ENCODE peak calls at places on chromosomes 1 and 21, in ten cellular contexts. L is OCI-LY7; O is stimulated activated CD4-positive, alpha-beta T cell treated with anti-CD3 and anti-CD28 coated beads, Interleukin-1b, Interleukin-23, amount 100 ng/mL, for 1 hour; W is retina; N is left ventricle myocardium inferior; F is H54; B is C1 segment of cervical spinal cord; D is stimulated activated CD8-positive, alpha-beta memory T cell treated with anti-CD3 and anti-CD28 coated beads, Interleukin-15, amount 100 ng/mL, for 1 hour; Z is NCI-H774; R is astrocyte of the hippocampus. H is an unnamed sample.
A peak's percentile ranks its signal among the peaks of the same experiment; 100 is the strongest.

GRCh38 chr1:39317910-39318633 is 113.6 kb downstream of the MACF1 start:
- DNase-seq in L (no peak), O (no peak), W (no peak), N (no peak), F (no peak), B (no peak), D (no peak), Z (no peak), R (peak; percentile 16), H (no peak)

GRCh38 chr1:54996869-54997710 is 1.6 kb upstream of the BSND start:
- DNase-seq in L (no peak), O (no peak), W (peak; percentile 35), N (no peak), F (no peak), B (no peak), D (no peak), Z (no peak), R (peak; percentile 56), H (no peak)

GRCh38 chr1:35210306-35211112 is 17.6 kb upstream of the SFPQ start:
- DNase-seq in L (no peak), O (no peak), W (peak; percentile 67), N (no peak), F (no peak), B (no peak), D (no peak), Z (no peak), R (peak; percentile 27), H (no peak)

GRCh38 chr1:74729741-74730478 is 2.9 kb downstream of the CRYZ start:
- DNase-seq in L (no peak), O (no peak), W (no peak), N (no peak), F (peak; percentile 7), B (no peak), D (no peak), Z (no peak), R (peak; percentile 8), H (peak; percentile 22)

GRCh38 chr1:53525595-53525994 is 66.4 kb downstream of the DMRTB1 start:
- DNase-seq in L (no peak), O (no peak), W (no peak), N (no peak), F (no peak), B (no peak), D (no peak), Z (no peak), R (no peak), H (no peak)

GRCh38 chr21:33258475-33258874 is 7.7 kb upstream of the IL10RB start:
- DNase-seq in L (no peak), O (no peak), W (no peak), N (no peak), F (no peak), B (no peak), D (no peak), Z (no peak), R (no peak), H (no peak)

GRCh38 chr21:32687946-32688345 is 39.9 kb downstream of the SYNJ1 start:
- DNase-seq in L (peak; percentile 11), O (no peak), W (no peak), N (no peak), F (no peak), B (no peak), D (no peak), Z (no peak), R (no peak), H (no peak)

GRCh38 chr1:200753650-200754198 is 15.0 kb downstream of the CAMSAP2 start:
- DNase-seq in L (no peak), O (no peak), W (no peak), N (no peak), F (no peak), B (no peak), D (no peak), Z (no peak), R (no peak), H (no peak)

GRCh38 chr1:74415935-74416334 is 96.5 kb downstream of the LRRC53 start:
- DNase-seq in L (no peak), O (no peak), W (no peak), N (no peak), F (no peak), B (no peak), D (no peak), Z (no peak), R (no peak), H (no peak)

GRCh38 chr1:154420172-154420571 is 15.0 kb downstream of the IL6R start:
- DNase-seq in L (no peak), O (no peak), W (no peak), N (peak; percentile 82), F (peak; percentile 75), B (no peak), D (no peak), Z (peak; percentile 14), R (peak; percentile 94), H (peak; percentile 53)

GRCh38 chr1:100606438-100606837 is 68.5 kb downstream of the GPR88 start:
- DNase-seq in L (peak; percentile 2), O (no peak), W (no peak), N (peak; percentile 24), F (no peak), B (no peak), D (no peak), Z (no peak), R (peak; percentile 73), H (no peak)

GRCh38 chr1:209585672-209586071 is 2.2 kb downstream of the CAMK1G start:
- DNase-seq in L (no peak), O (no peak), W (peak; percentile 81), N (peak; percentile 55), F (no peak), B (no peak), D (no peak), Z (peak; percentile 9), R (peak; percentile 78), H (no peak)

GRCh38 chr1:198443374-198444233 is 96.9 kb downstream of the ATP6V1G3 start:
- DNase-seq in L (no peak), O (no peak), W (no peak), N (no peak), F (peak; percentile 30), B (no peak), D (no peak), Z (no peak), R (peak; percentile 87), H (no peak)

GRCh38 chr1:212432706-212433576 is at the start of gene NENF:
- DNase-seq in L (peak; percentile 74), O (peak; percentile 56), W (peak; percentile 62), N (peak; percentile 88), F (peak; percentile 93), B (peak; percentile 52), D (peak; percentile 51), Z (peak; percentile 89), R (peak; percentile 94), H (peak; percentile 79)

GRCh38 chr1:39977202-39977601 is 22.3 kb downstream of the MFSD2A start:
- DNase-seq in L (no peak), O (no peak), W (no peak), N (no peak), F (no peak), B (no peak), D (no peak), Z (no peak), R (peak; percentile 52), H (no peak)

GRCh38 chr1:57711326-57711725 is 287.5 kb upstream of the DAB1 start:
- DNase-seq in L (no peak), O (no peak), W (no peak), N (no peak), F (no peak), B (no peak), D (no peak), Z (no peak), R (no peak), H (no peak)

GRCh38 chr1:33060579-33061083 is 20.3 kb upstream of the AZIN2 start:
- DNase-seq in L (no peak), O (no peak), W (no peak), N (peak; percentile 78), F (peak; percentile 44), B (no peak), D (no peak), Z (no peak), R (peak; percentile 91), H (no peak)

H was measured in T-helper 2 cell treated with Interferon-gamma antibody and Interleukin-4, amounts not matched to agents 5 μg/mL and 100 μg/mL, for 36 hours.